ENCODE peak calls at places on chromosomes 5 and 9, in nine cellular contexts. One of them, this sample, is unnamed.

GRCh38 chr9:115116620-115117284 is 1.2 kb downstream of the TNC start:
- DNase-seq in prostate gland: peak
- DNase-seq in CD8-positive, alpha-beta memory T cell: no peak
- DNase-seq in Panc1: no peak
- DNase-seq in heart right ventricle: no peak
- DNase-seq in spleen: no peak
- DNase-seq in endodermal cell: no peak
- DNase-seq in brain microvascular endothelial cell: no peak
- DNase-seq in lower lobe of right lung: no peak
- DNase-seq in this sample: no peak

GRCh38 chr9:4852419-4852818 is 59.7 kb downstream of the RCL1 start:
- DNase-seq in prostate gland: no peak
- DNase-seq in CD8-positive, alpha-beta memory T cell: no peak
- DNase-seq in Panc1: no peak
- DNase-seq in heart right ventricle: no peak
- DNase-seq in spleen: no peak
- DNase-seq in endodermal cell: no peak
- DNase-seq in brain microvascular endothelial cell: no peak
- DNase-seq in lower lobe of right lung: no peak
- DNase-seq in this sample: no peak

GRCh38 chr9:108094676-108094993 is 605.1 kb upstream of the KLF4 start:
- DNase-seq in prostate gland: no peak
- DNase-seq in CD8-positive, alpha-beta memory T cell: no peak
- DNase-seq in Panc1: no peak
- DNase-seq in heart right ventricle: no peak
- DNase-seq in spleen: no peak
- DNase-seq in endodermal cell: no peak
- DNase-seq in brain microvascular endothelial cell: peak
- DNase-seq in lower lobe of right lung: no peak
- DNase-seq in this sample: no peak

GRCh38 chr9:100670719-100671118 is 92.8 kb downstream of the CAVIN4 start:
- DNase-seq in prostate gland: no peak
- DNase-seq in CD8-positive, alpha-beta memory T cell: no peak
- DNase-seq in Panc1: no peak
- DNase-seq in heart right ventricle: no peak
- DNase-seq in spleen: no peak
- DNase-seq in endodermal cell: peak
- DNase-seq in brain microvascular endothelial cell: no peak
- DNase-seq in lower lobe of right lung: no peak
- DNase-seq in this sample: no peak

GRCh38 chr5:133918316-133918715 is 50.1 kb downstream of the C5orf15 start:
- DNase-seq in prostate gland: no peak
- DNase-seq in CD8-positive, alpha-beta memory T cell: no peak
- DNase-seq in Panc1: no peak
- DNase-seq in heart right ventricle: no peak
- DNase-seq in spleen: no peak
- DNase-seq in endodermal cell: no peak
- DNase-seq in brain microvascular endothelial cell: no peak
- DNase-seq in lower lobe of right lung: no peak
- DNase-seq in this sample: no peak

GRCh38 chr9:82147798-82148440 is 159.3 kb downstream of the SPATA31D1 start:
- DNase-seq in prostate gland: no peak
- DNase-seq in CD8-positive, alpha-beta memory T cell: no peak
- DNase-seq in Panc1: no peak
- DNase-seq in heart right ventricle: no peak
- DNase-seq in spleen: no peak
- DNase-seq in endodermal cell: no peak
- DNase-seq in brain microvascular endothelial cell: no peak
- DNase-seq in lower lobe of right lung: no peak
- DNase-seq in this sample: no peak

GRCh38 chr5:89572696-89573095 is 689.7 kb upstream of the MEF2C start:
- DNase-seq in prostate gland: no peak
- DNase-seq in CD8-positive, alpha-beta memory T cell: no peak
- DNase-seq in Panc1: no peak
- DNase-seq in heart right ventricle: no peak
- DNase-seq in spleen: no peak
- DNase-seq in endodermal cell: no peak
- DNase-seq in brain microvascular endothelial cell: peak
- DNase-seq in lower lobe of right lung: no peak
- DNase-seq in this sample: no peak

GRCh38 chr5:123144096-123144495 is 55.1 kb downstream of the PRDM6 start:
- DNase-seq in prostate gland: no peak
- DNase-seq in CD8-positive, alpha-beta memory T cell: no peak
- DNase-seq in Panc1: no peak
- DNase-seq in heart right ventricle: no peak
- DNase-seq in spleen: no peak
- DNase-seq in endodermal cell: no peak
- DNase-seq in brain microvascular endothelial cell: no peak
- DNase-seq in lower lobe of right lung: no peak
- DNase-seq in this sample: no peak

GRCh38 chr9:71747572-71747971 is 20.7 kb downstream of the CEMIP2 start:
- DNase-seq in prostate gland: no peak
- DNase-seq in CD8-positive, alpha-beta memory T cell: no peak
- DNase-seq in Panc1: no peak
- DNase-seq in heart right ventricle: no peak
- DNase-seq in spleen: no peak
- DNase-seq in endodermal cell: no peak
- DNase-seq in brain microvascular endothelial cell: no peak
- DNase-seq in lower lobe of right lung: no peak
- DNase-seq in this sample: no peak

GRCh38 chr9:69307446-69308216 is 17.4 kb upstream of the ENTREP1 start:
- DNase-seq in prostate gland: no peak
- DNase-seq in CD8-positive, alpha-beta memory T cell: no peak
- DNase-seq in Panc1: no peak
- DNase-seq in heart right ventricle: no peak
- DNase-seq in spleen: no peak
- DNase-seq in endodermal cell: peak
- DNase-seq in brain microvascular endothelial cell: peak
- DNase-seq in lower lobe of right lung: no peak
- DNase-seq in this sample: no peak

GRCh38 chr9:112396416-112396815 is 16.5 kb downstream of the HSDL2 start:
- DNase-seq in prostate gland: no peak
- DNase-seq in CD8-positive, alpha-beta memory T cell: no peak
- DNase-seq in Panc1: no peak
- DNase-seq in heart right ventricle: no peak
- DNase-seq in spleen: no peak
- DNase-seq in endodermal cell: no peak
- DNase-seq in brain microvascular endothelial cell: no peak
- DNase-seq in lower lobe of right lung: no peak
- DNase-seq in this sample: no peak

DNA sequence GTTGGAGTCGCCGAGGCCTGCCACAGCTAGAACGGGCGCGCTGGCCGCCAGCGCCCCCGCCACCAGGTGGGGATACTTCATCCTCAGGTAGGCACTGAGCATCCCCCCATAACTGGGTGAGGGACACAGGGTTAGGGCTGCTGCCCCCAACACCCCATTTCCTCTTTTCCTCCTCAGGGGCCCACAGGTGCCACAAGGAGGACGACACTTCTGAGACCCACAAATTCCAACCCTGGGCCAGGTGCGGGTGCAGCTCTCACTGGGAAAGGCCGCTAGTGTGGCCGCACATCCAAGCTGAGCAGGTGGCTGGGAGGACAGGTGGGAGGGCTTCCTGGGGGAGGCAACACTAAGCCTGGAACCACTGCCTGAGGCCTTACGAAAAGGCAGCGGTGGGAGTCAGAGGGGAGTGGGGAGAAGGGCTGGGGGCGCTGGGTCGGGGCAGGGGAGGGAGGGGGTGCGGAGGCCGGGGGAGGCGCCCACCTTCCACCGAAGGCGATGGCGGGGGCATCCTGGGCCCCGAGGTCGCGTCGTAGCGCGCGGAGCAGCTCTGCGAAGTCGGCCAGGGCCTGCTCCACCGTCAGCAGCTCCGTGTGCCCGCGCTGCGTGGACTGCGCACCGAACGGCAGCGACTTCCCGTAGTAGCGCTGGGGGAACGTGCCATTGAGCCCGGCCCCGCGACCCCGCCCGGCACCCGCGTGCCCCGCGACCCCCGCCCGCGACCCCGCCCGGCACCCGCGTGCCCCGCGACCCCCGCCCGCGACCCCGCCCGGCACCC is 961 bp downstream of the DPP7 start:
- DNase-seq in prostate gland: no peak
- DNase-seq in CD8-positive, alpha-beta memory T cell: no peak
- DNase-seq in Panc1: no peak
- DNase-seq in heart right ventricle: no peak
- DNase-seq in spleen: no peak
- DNase-seq in endodermal cell: no peak
- DNase-seq in brain microvascular endothelial cell: no peak
- DNase-seq in lower lobe of right lung: no peak
- DNase-seq in this sample: no peak
- H3K4me3 ChIP-seq in prostate gland: peak
- H3K4me3 ChIP-seq in CD8-positive, alpha-beta memory T cell: no peak
- H3K4me3 ChIP-seq in Panc1: peak
- H3K4me3 ChIP-seq in heart right ventricle: no peak
- H3K4me3 ChIP-seq in spleen: no peak
- H3K4me3 ChIP-seq in endodermal cell: no peak
- H3K4me3 ChIP-seq in brain microvascular endothelial cell: peak
- H3K4me3 ChIP-seq in lower lobe of right lung: peak
- H3K4me3 ChIP-seq in this sample: peak

GRCh38 chr9:27356446-27356845 is 59.5 kb upstream of the EQTN start:
- DNase-seq in prostate gland: no peak
- DNase-seq in CD8-positive, alpha-beta memory T cell: no peak
- DNase-seq in Panc1: no peak
- DNase-seq in heart right ventricle: no peak
- DNase-seq in spleen: no peak
- DNase-seq in endodermal cell: no peak
- DNase-seq in brain microvascular endothelial cell: no peak
- DNase-seq in lower lobe of right lung: no peak
- DNase-seq in this sample: no peak
- H3K4me3 ChIP-seq in prostate gland: no peak
- H3K4me3 ChIP-seq in CD8-positive, alpha-beta memory T cell: no peak
- H3K4me3 ChIP-seq in Panc1: no peak
- H3K4me3 ChIP-seq in heart right ventricle: no peak
- H3K4me3 ChIP-seq in spleen: no peak
- H3K4me3 ChIP-seq in endodermal cell: no peak
- H3K4me3 ChIP-seq in brain microvascular endothelial cell: no peak
- H3K4me3 ChIP-seq in lower lobe of right lung: no peak
- H3K4me3 ChIP-seq in this sample: no peak

DNA sequence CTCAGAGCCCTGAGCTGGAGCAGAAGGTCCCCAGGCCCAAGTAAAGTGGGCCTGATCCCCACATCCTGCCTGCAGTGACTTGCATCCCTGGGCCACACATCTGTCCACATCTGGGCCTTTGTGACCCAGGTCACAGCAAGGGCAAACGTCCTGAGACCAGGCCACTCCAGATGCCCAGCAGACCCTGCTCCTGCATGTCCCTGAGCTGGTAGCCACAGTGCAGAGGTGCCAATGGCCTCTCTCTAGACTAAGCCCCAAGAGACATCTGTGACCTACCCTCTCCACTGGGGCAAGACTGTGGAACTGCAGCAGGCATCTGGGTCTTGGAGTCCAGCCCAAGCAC is 2.5 kb downstream of the FLT4 start:
- DNase-seq in prostate gland: no peak
- DNase-seq in CD8-positive, alpha-beta memory T cell: no peak
- DNase-seq in Panc1: no peak
- DNase-seq in heart right ventricle: no peak
- DNase-seq in spleen: no peak
- DNase-seq in endodermal cell: no peak
- DNase-seq in brain microvascular endothelial cell: no peak
- DNase-seq in lower lobe of right lung: no peak
- DNase-seq in this sample: no peak
- H3K4me3 ChIP-seq in prostate gland: no peak
- H3K4me3 ChIP-seq in CD8-positive, alpha-beta memory T cell: no peak
- H3K4me3 ChIP-seq in Panc1: no peak
- H3K4me3 ChIP-seq in heart right ventricle: no peak
- H3K4me3 ChIP-seq in spleen: no peak
- H3K4me3 ChIP-seq in endodermal cell: no peak
- H3K4me3 ChIP-seq in brain microvascular endothelial cell: no peak
- H3K4me3 ChIP-seq in lower lobe of right lung: no peak
- H3K4me3 ChIP-seq in this sample: no peak

GRCh38 chr9:126057036-126057435 is 269.6 kb upstream of the MVB12B start:
- DNase-seq in prostate gland: no peak
- DNase-seq in CD8-positive, alpha-beta memory T cell: no peak
- DNase-seq in Panc1: no peak
- DNase-seq in heart right ventricle: no peak
- DNase-seq in spleen: no peak
- DNase-seq in endodermal cell: no peak
- DNase-seq in brain microvascular endothelial cell: no peak
- DNase-seq in lower lobe of right lung: no peak
- DNase-seq in this sample: no peak

GRCh38 chr9:126055386-126055785 is 271.2 kb upstream of the MVB12B start:
- DNase-seq in prostate gland: no peak
- DNase-seq in CD8-positive, alpha-beta memory T cell: no peak
- DNase-seq in Panc1: no peak
- DNase-seq in heart right ventricle: no peak
- DNase-seq in spleen: peak
- DNase-seq in endodermal cell: no peak
- DNase-seq in brain microvascular endothelial cell: peak
- DNase-seq in lower lobe of right lung: no peak
- DNase-seq in this sample: no peak

GRCh38 chr9:126057869-126058467 is 268.7 kb upstream of the MVB12B start:
- DNase-seq in prostate gland: no peak
- DNase-seq in CD8-positive, alpha-beta memory T cell: no peak
- DNase-seq in Panc1: no peak
- DNase-seq in heart right ventricle: no peak
- DNase-seq in spleen: no peak
- DNase-seq in endodermal cell: no peak
- DNase-seq in brain microvascular endothelial cell: no peak
- DNase-seq in lower lobe of right lung: no peak
- DNase-seq in this sample: no peak

GRCh38 chr9:126057461-126057860 is 269.2 kb upstream of the MVB12B start:
- DNase-seq in prostate gland: no peak
- DNase-seq in CD8-positive, alpha-beta memory T cell: no peak
- DNase-seq in Panc1: no peak
- DNase-seq in heart right ventricle: no peak
- DNase-seq in spleen: peak
- DNase-seq in endodermal cell: no peak
- DNase-seq in brain microvascular endothelial cell: no peak
- DNase-seq in lower lobe of right lung: no peak
- DNase-seq in this sample: no peak

GRCh38 chr9:126056312-126057021 is 270.2 kb upstream of the MVB12B start:
- DNase-seq in prostate gland: no peak
- DNase-seq in CD8-positive, alpha-beta memory T cell: no peak
- DNase-seq in Panc1: no peak
- DNase-seq in heart right ventricle: no peak
- DNase-seq in spleen: peak
- DNase-seq in endodermal cell: no peak
- DNase-seq in brain microvascular endothelial cell: no peak
- DNase-seq in lower lobe of right lung: no peak
- DNase-seq in this sample: no peak
- H3K4me3 ChIP-seq in prostate gland: no peak
- H3K4me3 ChIP-seq in CD8-positive, alpha-beta memory T cell: no peak
- H3K4me3 ChIP-seq in Panc1: no peak
- H3K4me3 ChIP-seq in heart right ventricle: no peak
- H3K4me3 ChIP-seq in spleen: no peak
- H3K4me3 ChIP-seq in endodermal cell: no peak
- H3K4me3 ChIP-seq in brain microvascular endothelial cell: no peak
- H3K4me3 ChIP-seq in lower lobe of right lung: no peak
- H3K4me3 ChIP-seq in this sample: no peak